ENCODE peak calls at places on chromosome 18, in four cellular contexts. One of them, this sample, is unnamed.

GRCh38 chr18:62606106-62606505 is 83.3 kb downstream of the ZCCHC2 start:
- DNase-seq in PC-9: no peak
- DNase-seq in hepatocyte: no peak
- DNase-seq in MM.1S: no peak
- DNase-seq in this sample: no peak

GRCh38 chr18:6561893-6562292 is 147.2 kb upstream of the L3MBTL4 start:
- DNase-seq in PC-9: no peak
- DNase-seq in hepatocyte: peak; percentile 11
- DNase-seq in MM.1S: no peak
- DNase-seq in this sample: no peak

GRCh38 chr18:41972067-41973000 is 17.3 kb downstream of the PIK3C3 start:
- DNase-seq in PC-9: no peak
- DNase-seq in hepatocyte: no peak
- DNase-seq in MM.1S: peak; percentile 36
- DNase-seq in this sample: no peak

GRCh38 chr18:58887613-58887963 is 22.9 kb downstream of the ZNF532 start:
- DNase-seq in PC-9: no peak
- DNase-seq in hepatocyte: no peak
- DNase-seq in MM.1S: peak; percentile 77
- DNase-seq in this sample: no peak

GRCh38 chr18:10851824-10852225 is 297.5 kb downstream of the PIEZO2 start:
- DNase-seq in PC-9: no peak
- DNase-seq in hepatocyte: peak; percentile 79
- DNase-seq in MM.1S: peak; percentile 73
- DNase-seq in this sample: peak; percentile 27

GRCh38 chr18:519019-519879 is 18.7 kb upstream of the COLEC12 start:
- DNase-seq in PC-9: no peak
- DNase-seq in hepatocyte: peak; percentile 30
- DNase-seq in MM.1S: no peak
- DNase-seq in this sample: no peak

GRCh38 chr18:13725566-13726227 is 661 bp downstream of the FAM210A start:
- DNase-seq in PC-9: peak; percentile 33
- DNase-seq in hepatocyte: peak; percentile 29
- DNase-seq in MM.1S: peak; percentile 25
- DNase-seq in this sample: no peak

GRCh38 chr18:70195852-70196434 is 9.5 kb downstream of the RTTN start:
- DNase-seq in PC-9: peak; percentile 61
- DNase-seq in hepatocyte: peak; percentile 68
- DNase-seq in MM.1S: peak; percentile 62
- DNase-seq in this sample: no peak

GRCh38 chr18:21742323-21742687 is 1.7 kb downstream of the MIB1 start:
- DNase-seq in PC-9: no peak
- DNase-seq in hepatocyte: peak; percentile 15
- DNase-seq in MM.1S: no peak
- DNase-seq in this sample: no peak

GRCh38 chr18:44325903-44326650 is 354.6 kb upstream of the SETBP1 start:
- DNase-seq in PC-9: no peak
- DNase-seq in hepatocyte: peak; percentile 79
- DNase-seq in MM.1S: peak; percentile 63
- DNase-seq in this sample: no peak

GRCh38 chr18:25351773-25352628 is at the start of gene ZNF521:
- DNase-seq in PC-9: no peak
- DNase-seq in hepatocyte: peak; percentile 90
- DNase-seq in MM.1S: peak; percentile 89
- DNase-seq in this sample: peak; percentile 18

GRCh38 chr18:74963820-74964446 is 245.0 kb downstream of the PTGR3 start:
- DNase-seq in PC-9: no peak
- DNase-seq in hepatocyte: peak; percentile 43
- DNase-seq in MM.1S: peak; percentile 61
- DNase-seq in this sample: peak; percentile 33

GRCh38 chr18:11504962-11505361 is 104.4 kb upstream of the SLC35G4 start:
- DNase-seq in PC-9: no peak
- DNase-seq in hepatocyte: no peak
- DNase-seq in MM.1S: no peak
- DNase-seq in this sample: no peak

GRCh38 chr18:74331404-74331803 is 15.8 kb downstream of the C18orf63 start:
- DNase-seq in PC-9: peak; percentile 46
- DNase-seq in hepatocyte: peak; percentile 32
- DNase-seq in MM.1S: peak; percentile 19
- DNase-seq in this sample: peak; percentile 18

GRCh38 chr18:21703241-21703820 is 1.2 kb downstream of the ABHD3 start:
- DNase-seq in PC-9: no peak
- DNase-seq in hepatocyte: no peak
- DNase-seq in MM.1S: peak; percentile 73
- DNase-seq in this sample: no peak

GRCh38 chr18:70459731-70460130 is 170.9 kb downstream of the SOCS6 start:
- DNase-seq in PC-9: no peak
- DNase-seq in hepatocyte: no peak
- DNase-seq in MM.1S: no peak
- DNase-seq in this sample: no peak

GRCh38 chr18:22601481-22601880 is 183.8 kb upstream of the CTAGE1 start:
- DNase-seq in PC-9: no peak
- DNase-seq in hepatocyte: no peak
- DNase-seq in MM.1S: no peak
- DNase-seq in this sample: no peak

GRCh38 chr18:48913201-48913600 is 37.6 kb downstream of the SMAD7 start:
- DNase-seq in PC-9: no peak
- DNase-seq in hepatocyte: no peak
- DNase-seq in MM.1S: peak; percentile 71
- DNase-seq in this sample: no peak

GRCh38 chr18:7784171-7784570 is 217.1 kb downstream of the PTPRM start:
- DNase-seq in PC-9: no peak
- DNase-seq in hepatocyte: no peak
- DNase-seq in MM.1S: no peak
- DNase-seq in this sample: no peak

GRCh38 chr18:12637901-12638633 is 19.8 kb downstream of the SPIRE1 start:
- DNase-seq in PC-9: peak; percentile 40
- DNase-seq in hepatocyte: no peak
- DNase-seq in MM.1S: no peak
- DNase-seq in this sample: no peak

GRCh38 chr18:57930476-57930875 is 113.5 kb upstream of the NEDD4L start:
- DNase-seq in PC-9: no peak
- DNase-seq in hepatocyte: no peak
- DNase-seq in MM.1S: no peak
- DNase-seq in this sample: no peak

GRCh38 chr18:55048892-55049291 is 89.6 kb upstream of the CCDC68 start:
- DNase-seq in PC-9: peak; percentile 57
- DNase-seq in hepatocyte: no peak
- DNase-seq in MM.1S: no peak
- DNase-seq in this sample: no peak

GRCh38 chr18:78782951-78783563 is 196.6 kb upstream of the SALL3 start:
- DNase-seq in PC-9: no peak
- DNase-seq in hepatocyte: no peak
- DNase-seq in MM.1S: no peak
- DNase-seq in this sample: no peak

GRCh38 chr18:31648966-31649429 is 35.4 kb downstream of the B4GALT6 start:
- DNase-seq in PC-9: peak; percentile 90
- DNase-seq in hepatocyte: peak; percentile 77
- DNase-seq in MM.1S: no peak
- DNase-seq in this sample: peak; percentile 78

GRCh38 chr18:29823671-29824070 is 1218.9 kb downstream of the DSC3 start:
- DNase-seq in PC-9: no peak
- DNase-seq in hepatocyte: no peak
- DNase-seq in MM.1S: no peak
- DNase-seq in this sample: no peak

GRCh38 chr18:71209944-71210343 is 921.1 kb downstream of the SOCS6 start:
- DNase-seq in PC-9: no peak
- DNase-seq in hepatocyte: no peak
- DNase-seq in MM.1S: no peak
- DNase-seq in this sample: no peak

GRCh38 chr18:64936671-64937070 is 787.8 kb upstream of the LINC00305 start:
- DNase-seq in PC-9: no peak
- DNase-seq in hepatocyte: no peak
- DNase-seq in MM.1S: no peak
- DNase-seq in this sample: no peak
- H3K9me2 ChIP-seq in PC-9: no peaks in the 10 kb centered on the region
- H3K9me2 ChIP-seq in hepatocyte: no peaks in the 10 kb centered on the region
- H3K9me2 ChIP-seq in MM.1S: no peaks in the 10 kb centered on the region
- H3K9me2 ChIP-seq in this sample: no peaks in the 10 kb centered on the region

GRCh38 chr18:63936156-63936931 is 12.8 kb upstream of the HMSD start:
- DNase-seq in PC-9: peak; percentile 60
- DNase-seq in hepatocyte: peak; percentile 89
- DNase-seq in MM.1S: peak; percentile 84
- DNase-seq in this sample: peak; percentile 64
- H3K9me2 ChIP-seq in PC-9: no peaks in the 10 kb centered on the region
- H3K9me2 ChIP-seq in hepatocyte: no peaks in the 10 kb centered on the region
- H3K9me2 ChIP-seq in MM.1S: no peaks in the 10 kb centered on the region
- H3K9me2 ChIP-seq in this sample: no peaks in the 10 kb centered on the region

DNA sequence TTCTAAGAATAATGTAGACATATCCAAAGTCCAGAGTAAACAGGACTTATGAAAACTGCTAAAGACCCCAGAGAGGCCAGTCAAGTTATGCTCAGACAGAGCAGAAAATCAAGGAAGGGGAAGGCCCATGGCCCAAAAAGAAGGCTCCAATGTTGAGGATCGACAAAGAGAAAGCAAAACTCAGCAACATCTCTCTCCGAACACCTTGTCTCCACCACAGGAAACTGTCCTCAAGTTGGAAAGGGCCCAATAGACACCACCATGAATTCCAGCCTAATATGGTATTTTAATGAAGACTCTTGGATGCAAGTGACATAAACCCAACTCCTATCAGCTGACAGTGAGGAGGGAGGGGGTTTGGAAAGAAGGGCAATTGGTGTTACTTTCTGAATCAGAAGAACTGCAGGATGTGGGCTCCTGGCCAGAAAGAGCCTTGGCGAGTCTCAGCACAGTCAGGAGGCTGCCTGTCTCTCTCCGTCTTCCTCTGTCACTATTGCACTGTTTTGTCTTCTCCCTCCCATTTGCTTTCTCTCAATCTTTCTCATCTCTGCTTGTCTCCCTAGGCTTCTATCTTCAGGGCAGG is 40.4 kb upstream of the SIGLEC15 start:
- DNase-seq in PC-9: no peak
- DNase-seq in hepatocyte: no peak
- DNase-seq in MM.1S: no peak
- DNase-seq in this sample: no peak
- H3K9me2 ChIP-seq in PC-9: no peaks in the 10 kb centered on the region
- H3K9me2 ChIP-seq in hepatocyte: no peaks in the 10 kb centered on the region
- H3K9me2 ChIP-seq in MM.1S: no peaks in the 10 kb centered on the region
- H3K9me2 ChIP-seq in this sample: no peaks in the 10 kb centered on the region

GRCh38 chr18:9848170-9848854 is 37.5 kb upstream of the TXNDC2 start:
- DNase-seq in PC-9: peak; percentile 24
- DNase-seq in hepatocyte: no peak
- DNase-seq in MM.1S: no peak
- DNase-seq in this sample: no peak
- H3K9me2 ChIP-seq in PC-9: no peaks in the 10 kb centered on the region
- H3K9me2 ChIP-seq in hepatocyte: no peaks in the 10 kb centered on the region
- H3K9me2 ChIP-seq in MM.1S: no peaks in the 10 kb centered on the region
- H3K9me2 ChIP-seq in this sample: no peaks in the 10 kb centered on the region

GRCh38 chr18:76892832-76893231 is 70.5 kb downstream of the ZNF236 start:
- DNase-seq in PC-9: no peak
- DNase-seq in hepatocyte: no peak
- DNase-seq in MM.1S: no peak
- DNase-seq in this sample: no peak

GRCh38 chr18:76894947-76895346 is 72.6 kb downstream of the ZNF236 start:
- DNase-seq in PC-9: no peak
- DNase-seq in hepatocyte: no peak
- DNase-seq in MM.1S: no peak
- DNase-seq in this sample: no peak

GRCh38 chr18:76896677-76897076 is 74.3 kb downstream of the ZNF236 start:
- DNase-seq in PC-9: no peak
- DNase-seq in hepatocyte: no peak
- DNase-seq in MM.1S: no peak
- DNase-seq in this sample: no peak

GRCh38 chr18:76895498-76895897 is 73.1 kb downstream of the ZNF236 start:
- DNase-seq in PC-9: no peak
- DNase-seq in hepatocyte: no peak
- DNase-seq in MM.1S: no peak
- DNase-seq in this sample: no peak

DNA sequence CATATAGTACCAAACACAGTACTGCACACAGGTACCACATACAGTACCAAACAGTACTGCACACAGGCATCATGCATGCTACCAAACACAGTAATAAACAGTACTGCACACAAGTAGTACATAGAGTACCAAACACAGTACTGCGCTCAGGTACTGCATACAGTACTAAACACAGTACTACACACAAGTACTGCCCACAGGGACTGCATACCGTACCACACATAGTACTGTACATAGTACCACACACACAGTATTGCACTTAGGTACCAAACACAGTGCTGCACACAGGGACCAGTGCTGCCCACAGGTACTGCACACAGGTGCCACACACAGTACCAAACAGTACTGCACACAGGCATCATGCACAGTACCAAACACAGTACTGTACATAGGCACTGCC is 74.9 kb downstream of the ZNF236 start:
- DNase-seq in PC-9: no peak
- DNase-seq in hepatocyte: no peak
- DNase-seq in MM.1S: no peak
- DNase-seq in this sample: no peak
- H3K9me2 ChIP-seq in PC-9: no peaks in the 10 kb centered on the region
- H3K9me2 ChIP-seq in hepatocyte: no peaks in the 10 kb centered on the region
- H3K9me2 ChIP-seq in MM.1S: no peaks in the 10 kb centered on the region
- H3K9me2 ChIP-seq in this sample: no peaks in the 10 kb centered on the region

GRCh38 chr18:36819621-36820020 is 9.2 kb downstream of the TPGS2 start:
- DNase-seq in PC-9: no peak
- DNase-seq in hepatocyte: no peak
- DNase-seq in MM.1S: no peak
- DNase-seq in this sample: no peak

GRCh38 chr18:36813753-36814130 is 15.1 kb downstream of the TPGS2 start:
- DNase-seq in PC-9: no peak
- DNase-seq in hepatocyte: no peak
- DNase-seq in MM.1S: no peak
- DNase-seq in this sample: no peak

GRCh38 chr18:36818652-36819051 is 10.2 kb downstream of the TPGS2 start:
- DNase-seq in PC-9: no peak
- DNase-seq in hepatocyte: no peak
- DNase-seq in MM.1S: no peak
- DNase-seq in this sample: no peak

GRCh38 chr18:36814994-36815393 is 13.8 kb downstream of the TPGS2 start:
- DNase-seq in PC-9: no peak
- DNase-seq in hepatocyte: no peak
- DNase-seq in MM.1S: no peak
- DNase-seq in this sample: no peak

GRCh38 chr18:36817039-36817438 is 11.8 kb downstream of the TPGS2 start:
- DNase-seq in PC-9: no peak
- DNase-seq in hepatocyte: no peak
- DNase-seq in MM.1S: no peak
- DNase-seq in this sample: no peak
- H3K9me2 ChIP-seq in PC-9: no peaks in the 10 kb centered on the region
- H3K9me2 ChIP-seq in hepatocyte: no peaks in the 10 kb centered on the region
- H3K9me2 ChIP-seq in MM.1S: no peaks in the 10 kb centered on the region
- H3K9me2 ChIP-seq in this sample: no peaks in the 10 kb centered on the region

This sample was measured in HCT116.